ENCODE peak calls at places on chromosomes 16 and 17, in six cellular contexts. C, J, E, T, A and D are unnamed samples.

GRCh38 chr17:43018008-43018853 is 4.0 kb downstream of the VAT1 start:
- DNase-seq in C (peak; percentile 65), J (peak; percentile 62), E (no peak), T (no peak), A (no peak), D (no peak)

GRCh38 chr17:21199856-21200255 is 14.1 kb downstream of the TMEM11 start:
- DNase-seq in C (peak; percentile 30), J (no peak), E (no peak), T (no peak), A (no peak), D (no peak)

GRCh38 chr16:51390877-51391276 is 239.8 kb upstream of the SALL1 start:
- DNase-seq in C (no peak), J (no peak), E (no peak), T (no peak), A (no peak), D (no peak)

GRCh38 chr17:38921756-38922411 is 3.5 kb upstream of the LASP1NB start:
- DNase-seq in C (no peak), J (no peak), E (no peak), T (peak; percentile 4), A (no peak), D (no peak)

GRCh38 chr17:8922451-8922850 is 43.1 kb downstream of the PIK3R5 start:
- DNase-seq in C (no peak), J (no peak), E (no peak), T (no peak), A (peak; percentile 96), D (peak; percentile 99)

GRCh38 chr17:77869665-77870132 is 88.8 kb upstream of the TNRC6C start:
- DNase-seq in C (no peak), J (no peak), E (no peak), T (no peak), A (no peak), D (no peak)

GRCh38 chr17:4944554-4945175 is 3.7 kb downstream of the PFN1 start:
- DNase-seq in C (no peak), J (no peak), E (no peak), T (no peak), A (no peak), D (no peak)

GRCh38 chr17:19328441-19329061 is 34.0 kb downstream of the B9D1 start:
- DNase-seq in C (no peak), J (no peak), E (peak; percentile 16), T (no peak), A (no peak), D (no peak)

GRCh38 chr16:65634291-65634690 is 512.4 kb upstream of the CDH11 start:
- DNase-seq in C (no peak), J (no peak), E (no peak), T (no peak), A (no peak), D (peak; percentile 24)

GRCh38 chr17:5838661-5839300 is 231.4 kb upstream of the WSCD1 start:
- DNase-seq in C (no peak), J (no peak), E (no peak), T (no peak), A (no peak), D (no peak)

GRCh38 chr17:56313201-56313600 is 159.9 kb downstream of the ANKFN1 start:
- DNase-seq in C (no peak), J (no peak), E (no peak), T (no peak), A (no peak), D (peak; percentile 63)

GRCh38 chr17:66210208-66210574 is 18.3 kb upstream of the CEP112 start:
- DNase-seq in C (no peak), J (no peak), E (no peak), T (no peak), A (no peak), D (no peak)

GRCh38 chr17:82283208-82283749 is 9.8 kb upstream of the CSNK1D start:
- DNase-seq in C (no peak), J (no peak), E (no peak), T (peak; percentile 55), A (peak; percentile 52), D (peak; percentile 88)

GRCh38 chr17:82866521-82867214 is 26.8 kb upstream of the ZNF750 start:
- DNase-seq in C (no peak), J (no peak), E (no peak), T (no peak), A (peak; percentile 81), D (peak; percentile 89)

GRCh38 chr17:27553019-27553511 is 77.9 kb upstream of the LGALS9 start:
- DNase-seq in C (no peak), J (no peak), E (no peak), T (peak; percentile 15), A (no peak), D (peak; percentile 59)

GRCh38 chr16:61892531-61892930 is 143.7 kb downstream of the CDH8 start:
- DNase-seq in C (no peak), J (no peak), E (no peak), T (no peak), A (no peak), D (no peak)

GRCh38 chr16:13937411-13937810 is 17.5 kb downstream of the ERCC4 start:
- DNase-seq in C (no peak), J (no peak), E (no peak), T (no peak), A (no peak), D (no peak)

GRCh38 chr17:44267818-44268490 is at the start of gene SLC4A1:
- DNase-seq in C (no peak), J (no peak), E (no peak), T (no peak), A (no peak), D (no peak)

GRCh38 chr17:77768475-77768874 is 190.0 kb upstream of the TNRC6C start:
- DNase-seq in C (no peak), J (no peak), E (no peak), T (no peak), A (no peak), D (no peak)

GRCh38 chr17:77666881-77667395 is 291.6 kb upstream of the TNRC6C start:
- DNase-seq in C (no peak), J (peak; percentile 73), E (no peak), T (no peak), A (no peak), D (no peak)

GRCh38 chr17:3514873-3515272 is 39.1 kb downstream of the ASPA start:
- DNase-seq in C (no peak), J (no peak), E (no peak), T (no peak), A (no peak), D (no peak)

GRCh38 chr16:69859105-69859969 is 91.8 kb upstream of the CLEC18A start:
- DNase-seq in C (peak; percentile 29), J (no peak), E (peak; percentile 47), T (peak; percentile 63), A (no peak), D (no peak)
- TF ChIP-seq CTCF in C (peak; percentile 14), J (no peak), E (no peak), T (no peak), A (peak; percentile 11), D (peak; percentile 5)

GRCh38 chr16:81166417-81167300 is 70.5 kb upstream of the GCSH start:
- DNase-seq in C (no peak), J (no peak), E (no peak), T (no peak), A (no peak), D (no peak)

GRCh38 chr16:81168406-81168805 is 70.1 kb upstream of the BCO1 start:
- DNase-seq in C (no peak), J (no peak), E (no peak), T (no peak), A (no peak), D (no peak)

GRCh38 chr16:81164958-81165357 is 68.8 kb upstream of the GCSH start:
- DNase-seq in C (no peak), J (no peak), E (no peak), T (no peak), A (no peak), D (no peak)

GRCh38 chr16:81165411-81166097 is 69.4 kb upstream of the GCSH start:
- DNase-seq in C (no peak), J (no peak), E (no peak), T (no peak), A (no peak), D (no peak)

GRCh38 chr16:81167851-81168250 is 70.6 kb upstream of the BCO1 start:
- DNase-seq in C (no peak), J (no peak), E (peak; percentile 60), T (no peak), A (no peak), D (no peak)
- TF ChIP-seq CTCF in C (no peak), J (no peak), E (no peak), T (no peak), A (no peak), D (no peak)

DNA sequence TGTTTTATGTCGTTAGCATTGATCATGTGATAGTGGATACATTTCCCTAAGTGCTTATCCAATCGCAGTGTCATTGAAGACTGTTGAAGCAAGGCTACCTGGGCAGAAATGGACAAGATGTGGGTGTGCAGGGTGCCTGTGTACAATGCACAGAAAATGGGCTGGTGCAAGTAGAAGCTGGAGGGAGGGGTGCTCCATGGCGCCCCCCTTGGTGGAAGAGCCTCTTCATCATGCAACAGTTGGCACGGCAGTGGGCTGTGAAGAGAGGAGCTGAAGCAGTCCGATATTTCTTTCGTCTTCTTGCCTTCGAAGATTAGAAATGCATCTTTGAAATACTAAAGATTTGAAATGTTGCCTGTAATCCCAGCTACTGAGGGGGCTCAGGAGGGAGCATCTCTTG is 100.5 kb downstream of the PLCG2 start:
- DNase-seq in C (no peak), J (no peak), E (no peak), T (no peak), A (no peak), D (no peak)
- TF ChIP-seq CTCF in C (no peak), J (no peak), E (no peak), T (peak; percentile 27), A (no peak), D (no peak)

DNA sequence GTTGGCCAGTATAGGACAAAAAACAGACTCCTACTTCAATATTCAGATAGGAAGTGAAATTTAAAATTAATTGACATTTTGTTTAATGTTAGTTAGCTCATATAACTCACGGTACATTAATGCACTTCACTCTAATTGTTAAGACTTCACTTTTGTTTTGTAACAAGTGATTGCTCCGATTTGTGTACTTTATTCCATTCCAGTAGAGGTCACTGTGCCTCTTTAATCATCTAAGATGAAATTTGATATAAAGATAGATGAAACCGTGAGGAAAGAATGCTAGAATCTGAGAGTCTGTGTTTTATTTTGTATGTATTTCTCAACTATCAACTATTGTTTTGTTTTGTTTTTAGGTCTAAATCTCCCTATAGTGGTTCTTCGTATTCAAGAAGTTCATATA is 29.0 kb downstream of the RBBP6 start:
- DNase-seq in C (no peak), J (no peak), E (no peak), T (no peak), A (peak; percentile 43), D (peak; percentile 60)
- TF ChIP-seq CTCF in C (no peak), J (no peak), E (no peak), T (peak; percentile 32), A (peak; percentile 54), D (peak; percentile 44)